ENCODE peak calls at places on chromosome 7, in seven cellular contexts. F is fibroblast of gingiva; A is epithelial cell of esophagus; L is IMR-90; N is HL-60; K is activated CD4-positive, CD25-positive, alpha-beta regulatory T cell treated with anti-CD3 and anti-CD28 coated beads, Interleukin-2, amount 50 U/mL, for 72 hours; B is stimulated activated CD4-positive, alpha-beta T cell treated with anti-CD3 and anti-CD28 coated beads, Interleukin-15, amount 100 ng/mL, for 1 hour. E is an unnamed sample.

GRCh38 chr7:139747662-139748372 is 30.0 kb downstream of the HIPK2 start:
- DNase-seq in K (no peak), F (no peak), N (no peak), B (no peak), L (no peak), A (no peak), E (no peak)

GRCh38 chr7:79268730-79269129 is 184.7 kb downstream of the MAGI2 start:
- DNase-seq in K (no peak), N (no peak), F (no peak), B (no peak), L (no peak), A (no peak), E (no peak)

GRCh38 chr7:104809906-104810305 is 204.1 kb upstream of the KMT2E start:
- DNase-seq in K (no peak), A (no peak), B (no peak), F (no peak), L (no peak), N (no peak), E (no peak)

GRCh38 chr7:139720705-139721231 is 57.0 kb downstream of the HIPK2 start:
- DNase-seq in F (no peak), B (no peak), K (no peak), L (peak), N (no peak), A (no peak), E (no peak)

GRCh38 chr7:155869784-155870076 is 57.5 kb upstream of the SHH start:
- DNase-seq in L (no peak), F (no peak), A (no peak), B (no peak), K (no peak), N (no peak), E (no peak)

GRCh38 chr7:28017372-28017771 is 163.2 kb downstream of the JAZF1 start:
- DNase-seq in L (peak), B (no peak), F (no peak), N (peak), A (peak), K (no peak), E (no peak)

GRCh38 chr7:73831656-73832579 is 1.1 kb downstream of the CLDN4 start:
- DNase-seq in N (no peak), F (no peak), L (no peak), A (peak), B (no peak), K (no peak), E (peak)

GRCh38 chr7:134212576-134213546 is 85.7 kb downstream of the LRGUK start:
- DNase-seq in L (peak), N (no peak), F (peak), B (no peak), A (peak), K (no peak), E (no peak)

GRCh38 chr7:46175221-46175620 is 254.1 kb upstream of the IGFBP3 start:
- DNase-seq in K (no peak), N (no peak), F (no peak), L (no peak), B (no peak), A (no peak), E (no peak)

GRCh38 chr7:10571759-10572158 is 401.9 kb upstream of the PHF14 start:
- DNase-seq in K (no peak), N (no peak), B (no peak), L (no peak), F (no peak), A (no peak), E (no peak)